ENCODE peak calls at places on chromosome 21, in four cellular contexts. G is prostate gland, U is fibroblast of lung, Z is A549. R is an unnamed sample.

GRCh38 chr21:43866659-43867331 is 1.8 kb downstream of the AGPAT3 start:
- DNase-seq in U (no peak), Z (no peak), G (peak), R (no peak)

GRCh38 chr21:44433791-44434567 is 21.3 kb upstream of the LRRC3 start:
- DNase-seq in G (no peak), U (no peak), Z (no peak), R (no peak)

GRCh38 chr21:15278279-15278678 is 213.5 kb upstream of the NRIP1 start:
- DNase-seq in U (no peak), G (no peak), Z (no peak), R (no peak)

GRCh38 chr21:20882462-20883415 is 115.5 kb upstream of the NCAM2 start:
- DNase-seq in Z (peak), G (no peak), U (peak), R (peak)

GRCh38 chr21:15444118-15444960 is 285.4 kb upstream of the USP25 start:
- DNase-seq in U (no peak), Z (peak), G (no peak), R (no peak)

GRCh38 chr21:17688912-17689874 is 76.5 kb upstream of the BTG3 start:
- DNase-seq in U (peak), G (peak), Z (peak), R (peak)

GRCh38 chr21:16074950-16075489 is 345.2 kb downstream of the USP25 start:
- DNase-seq in G (no peak), Z (no peak), U (no peak), R (no peak)

GRCh38 chr21:17051054-17051453 is 461.8 kb upstream of the CXADR start:
- DNase-seq in U (peak), Z (no peak), G (no peak), R (no peak)

GRCh38 chr21:44054710-44055109 is 42.6 kb downstream of the TRAPPC10 start:
- DNase-seq in G (no peak), Z (peak), U (peak), R (no peak)

GRCh38 chr21:27511241-27511640 is 544.4 kb upstream of the ADAMTS5 start:
- DNase-seq in Z (no peak), U (no peak), G (no peak), R (no peak)

GRCh38 chr21:33403786-33404571 is 766 bp downstream of the IFNGR2 start:
- DNase-seq in G (peak), U (peak), Z (no peak), R (peak)

GRCh38 chr21:17495680-17496079 is 17.2 kb upstream of the CXADR start:
- DNase-seq in Z (no peak), G (no peak), U (peak), R (no peak)

GRCh38 chr21:43599728-43600127 is 59.6 kb downstream of the HSF2BP start:
- DNase-seq in G (no peak), Z (no peak), U (no peak), R (no peak)

GRCh38 chr21:17388226-17388625 is 124.6 kb upstream of the CXADR start:
- DNase-seq in G (no peak), Z (no peak), U (no peak), R (no peak)

GRCh38 chr21:31557421-31557955 is 102.0 kb upstream of the SOD1 start:
- DNase-seq in U (no peak), G (no peak), Z (no peak), R (peak)

GRCh38 chr21:34197561-34197960 is 124.2 kb downstream of the MRPS6 start:
- DNase-seq in G (no peak), U (no peak), Z (no peak), R (no peak)

GRCh38 chr21:33399821-33400220 is 3.4 kb upstream of the IFNGR2 start:
- DNase-seq in G (no peak), Z (no peak), U (no peak), R (no peak)

GRCh38 chr21:44300262-44300959 is 558 bp downstream of the PFKL start:
- DNase-seq in U (peak), Z (peak), G (peak), R (peak)

GRCh38 chr21:38910390-38911008 is 104.8 kb downstream of the ETS2 start:
- DNase-seq in G (no peak), U (no peak), Z (peak), R (no peak)

DNA sequence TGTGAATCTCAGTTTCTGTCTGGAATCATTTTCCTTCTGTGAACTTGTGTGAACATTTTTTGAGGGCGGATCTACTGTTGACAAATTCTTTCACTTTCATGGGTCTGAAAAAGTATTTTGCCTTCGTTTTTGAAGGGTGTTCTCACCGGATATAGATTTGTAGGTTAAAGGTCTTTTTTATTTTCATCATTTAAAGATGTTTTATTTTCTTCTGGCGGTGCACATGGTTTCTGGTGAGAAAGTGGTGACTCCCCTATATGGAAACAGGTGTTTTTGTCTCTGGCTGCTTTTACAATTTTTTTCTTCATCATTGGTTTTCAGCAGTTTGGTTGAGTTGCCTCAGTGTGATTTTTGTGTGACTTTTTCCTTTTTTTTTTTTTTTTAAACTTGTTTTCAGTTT is 94.9 kb downstream of the DYRK1A start:
- DNase-seq in G (no peak), U (no peak), Z (no peak), R (no peak)
- TF ChIP-seq CTCF in G (no peak), U (no peak), Z (no peak), R (no peak)

DNA sequence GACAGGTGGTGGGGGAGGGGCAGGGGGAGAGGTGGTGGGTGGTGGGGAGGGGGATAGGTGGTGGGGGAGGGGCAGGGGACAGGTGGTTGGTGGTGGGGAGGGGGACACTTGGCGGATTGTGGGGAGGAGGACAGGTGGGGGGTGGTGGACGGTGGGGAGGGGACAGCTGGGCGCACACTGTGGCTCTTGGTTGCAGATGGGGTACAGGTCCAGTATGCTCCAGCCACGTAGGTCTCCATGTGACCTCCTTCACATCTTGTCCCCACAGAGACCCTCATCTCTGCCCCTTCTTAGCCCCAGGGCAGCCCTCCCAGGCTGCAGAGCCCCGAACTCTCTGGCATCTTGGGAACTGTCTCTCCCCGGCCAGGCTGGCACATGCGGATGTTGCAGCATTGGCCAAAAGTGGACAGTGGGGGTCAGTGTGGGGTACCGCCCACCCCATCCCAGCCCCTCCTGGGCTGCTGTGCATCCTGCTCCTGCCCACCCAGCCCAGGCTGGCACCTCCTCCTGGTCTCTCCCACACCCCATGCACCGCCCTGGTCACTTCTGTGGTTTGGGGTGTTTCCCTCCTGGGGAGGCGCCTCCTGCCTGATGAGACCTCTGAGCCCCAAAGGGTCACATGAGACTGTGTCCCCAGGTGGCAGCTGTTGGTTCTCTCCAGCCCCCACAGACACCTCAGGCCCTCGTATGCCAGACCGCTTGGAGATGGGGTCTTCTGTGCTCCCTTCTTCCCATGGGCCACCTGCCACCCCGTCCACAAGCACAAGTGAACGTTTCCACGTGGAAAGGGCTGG is 7.6 kb upstream of the SLC19A1 start:
- DNase-seq in Z (no peak), G (no peak), U (no peak), R (no peak)
- TF ChIP-seq CTCF in Z (no peak), G (no peak), U (no peak), R (no peak)

DNA sequence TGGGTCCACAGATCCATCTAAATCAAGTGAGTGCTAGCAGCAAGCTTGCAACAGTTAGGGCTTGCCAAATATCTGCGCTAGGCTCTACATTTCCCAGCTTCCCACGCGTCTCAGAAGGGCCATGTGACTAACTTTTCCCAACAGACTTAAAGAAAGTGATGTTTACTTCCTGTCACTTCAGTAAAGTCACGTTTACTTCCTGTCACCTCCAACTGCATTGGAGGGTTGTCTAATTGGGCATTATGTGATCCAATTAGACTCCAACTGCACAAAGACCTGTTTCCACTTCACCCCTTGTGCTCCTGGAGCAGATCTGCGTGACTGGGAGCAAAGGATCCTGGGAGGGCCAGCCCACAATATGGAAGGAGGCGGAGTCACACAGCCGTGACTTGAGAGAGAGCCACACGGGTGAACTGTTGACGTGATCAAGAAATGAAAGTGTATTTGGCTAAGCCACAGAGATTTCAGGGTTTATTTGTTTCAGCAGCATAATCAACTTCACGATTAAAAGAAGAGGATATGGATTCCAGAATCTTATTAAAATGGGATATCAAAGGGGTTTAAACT is 77.7 kb downstream of the CYYR1 start:
- DNase-seq in Z (peak), U (no peak), G (no peak), R (no peak)
- TF ChIP-seq CTCF in Z (no peak), U (no peak), G (no peak), R (no peak)

GRCh38 chr21:42237161-42237560 is 18.2 kb downstream of the ABCG1 start:
- DNase-seq in U (no peak), Z (no peak), G (no peak), R (no peak)
- TF ChIP-seq CTCF in U (no peak), Z (no peak), G (no peak), R (no peak)

DNA sequence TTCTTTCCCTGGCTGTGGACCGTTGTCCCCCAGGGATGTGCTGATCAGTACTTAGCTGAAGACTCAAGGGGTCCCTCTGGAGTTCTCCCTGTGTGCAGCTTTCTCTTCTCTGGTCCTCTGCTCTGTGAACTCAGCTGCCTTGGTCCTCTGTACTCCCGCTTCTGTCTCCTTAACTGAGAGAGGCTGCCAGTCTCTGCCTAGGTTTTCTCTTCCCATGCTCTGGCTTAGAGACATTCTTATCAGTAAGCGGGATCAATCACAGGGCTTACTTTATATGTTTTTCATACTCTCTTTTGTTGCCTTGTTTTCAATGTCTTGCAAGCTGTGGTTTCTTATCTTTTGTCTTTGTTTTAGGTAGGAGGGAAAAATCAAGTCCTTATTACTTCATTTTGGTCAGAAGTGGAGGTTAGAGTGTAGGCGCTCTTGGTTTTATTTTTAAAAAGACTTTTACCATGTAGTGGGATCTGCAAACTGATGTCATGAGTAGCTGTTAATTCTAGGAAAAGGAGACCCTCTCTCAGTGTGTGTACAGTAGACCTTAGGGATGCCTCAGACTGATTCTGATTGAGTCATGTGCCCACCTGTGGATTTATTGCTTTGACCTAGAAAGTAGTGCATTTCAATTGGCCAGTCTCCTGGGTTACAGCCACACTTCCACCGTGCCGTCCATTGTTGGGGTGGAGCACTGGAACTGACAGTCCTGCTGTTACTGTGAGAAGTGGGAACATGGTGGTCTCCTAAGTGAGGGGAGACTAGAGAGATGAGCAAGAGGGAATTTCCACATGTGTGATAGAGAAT is 46.6 kb downstream of the TTC3 start:
- DNase-seq in U (peak), G (no peak), Z (no peak), R (peak)
- TF ChIP-seq CTCF in U (no peak), G (no peak), Z (no peak), R (no peak)

GRCh38 chr21:35400233-35400939 is 351.3 kb upstream of the RUNX1 start:
- DNase-seq in G (peak), U (peak), Z (peak), R (no peak)
- TF ChIP-seq CTCF in G (peak), U (peak), Z (peak), R (no peak)

GRCh38 chr21:41121785-41122415 is 46.1 kb upstream of the BACE2 start:
- DNase-seq in G (peak), U (peak), Z (peak), R (peak)
- TF ChIP-seq CTCF in G (peak), U (peak), Z (peak), R (peak)

GRCh38 chr21:42360317-42360716 is 6.0 kb downstream of the TFF1 start:
- DNase-seq in Z (peak), G (no peak), U (no peak), R (no peak)
- TF ChIP-seq CTCF in Z (no peak), G (no peak), U (no peak), R (no peak)

GRCh38 chr21:29033301-29033700 is 8.8 kb downstream of the USP16 start:
- DNase-seq in Z (no peak), U (no peak), G (no peak), R (no peak)

GRCh38 chr21:29030909-29031308 is 6.4 kb downstream of the USP16 start:
- DNase-seq in Z (no peak), U (no peak), G (no peak), R (no peak)

GRCh38 chr21:29025328-29025713 is 853 bp downstream of the USP16 start:
- DNase-seq in Z (no peak), G (no peak), U (peak), R (no peak)

GRCh38 chr21:29033871-29034270 is 9.4 kb downstream of the USP16 start:
- DNase-seq in G (no peak), Z (no peak), U (no peak), R (no peak)

GRCh38 chr21:29029524-29029923 is 5.1 kb downstream of the USP16 start:
- DNase-seq in G (no peak), U (no peak), Z (no peak), R (no peak)
- TF ChIP-seq CTCF in G (no peak), U (no peak), Z (no peak), R (no peak)

GRCh38 chr21:37564341-37564923 is 197.9 kb downstream of the DYRK1A start:
- DNase-seq in U (peak), Z (peak), G (peak), R (no peak)
- TF ChIP-seq CTCF in U (no peak), Z (peak), G (no peak), R (no peak)

R was measured in glutamatergic neuron.